ENCODE peak calls at places on chromosomes 6 and 20, in four cellular contexts. M is SK-N-SH, A is HepG2, P is GM12878. H is an unnamed sample.

GRCh38 chr20:40571625-40572024 is 117.4 kb downstream of the MAFB start:
- DNase-seq in M (no peak), A (no peak), P (no peak), H (no peak)

GRCh38 chr6:81769834-81770233 is 17.4 kb upstream of the TENT5A start:
- DNase-seq in M (no peak), A (no peak), P (no peak), H (no peak)

GRCh38 chr6:136788069-136788902 is 4.0 kb downstream of the MAP3K5 start:
- DNase-seq in M (no peak), A (no peak), P (no peak), H (no peak)

GRCh38 chr20:48638546-48638945 is 189.3 kb downstream of the PREX1 start:
- DNase-seq in M (no peak), A (no peak), P (no peak), H (no peak)

GRCh38 chr6:149846321-149846720 is 17.8 kb downstream of the LRP11 start:
- DNase-seq in M (no peak), A (no peak), P (no peak), H (peak)

GRCh38 chr6:26170181-26170580 is 83.0 kb downstream of the HFE start:
- DNase-seq in M (no peak), A (no peak), P (no peak), H (no peak)

GRCh38 chr20:22320245-22320915 is 264.0 kb downstream of the FOXA2 start:
- DNase-seq in M (no peak), A (no peak), P (no peak), H (no peak)

GRCh38 chr6:44512868-44513641 is 125.5 kb downstream of the CDC5L start:
- DNase-seq in M (no peak), A (no peak), P (no peak), H (no peak)

GRCh38 chr6:85449818-85450577 is at the start of gene NT5E:
- DNase-seq in M (peak), A (peak), P (no peak), H (peak)

GRCh38 chr6:51559059-51559458 is 528.4 kb downstream of the PKHD1 start:
- DNase-seq in M (no peak), A (peak), P (no peak), H (no peak)

GRCh38 chr20:36251426-36251825 is 15.1 kb downstream of the AAR2 start:
- DNase-seq in M (no peak), A (no peak), P (no peak), H (no peak)

GRCh38 chr6:43267619-43268347 is 24.5 kb downstream of the TTBK1 start:
- DNase-seq in M (no peak), A (peak), P (no peak), H (no peak)

GRCh38 chr6:90374201-90374600 is 77.6 kb upstream of the BACH2 start:
- DNase-seq in M (no peak), A (no peak), P (no peak), H (no peak)

DNA sequence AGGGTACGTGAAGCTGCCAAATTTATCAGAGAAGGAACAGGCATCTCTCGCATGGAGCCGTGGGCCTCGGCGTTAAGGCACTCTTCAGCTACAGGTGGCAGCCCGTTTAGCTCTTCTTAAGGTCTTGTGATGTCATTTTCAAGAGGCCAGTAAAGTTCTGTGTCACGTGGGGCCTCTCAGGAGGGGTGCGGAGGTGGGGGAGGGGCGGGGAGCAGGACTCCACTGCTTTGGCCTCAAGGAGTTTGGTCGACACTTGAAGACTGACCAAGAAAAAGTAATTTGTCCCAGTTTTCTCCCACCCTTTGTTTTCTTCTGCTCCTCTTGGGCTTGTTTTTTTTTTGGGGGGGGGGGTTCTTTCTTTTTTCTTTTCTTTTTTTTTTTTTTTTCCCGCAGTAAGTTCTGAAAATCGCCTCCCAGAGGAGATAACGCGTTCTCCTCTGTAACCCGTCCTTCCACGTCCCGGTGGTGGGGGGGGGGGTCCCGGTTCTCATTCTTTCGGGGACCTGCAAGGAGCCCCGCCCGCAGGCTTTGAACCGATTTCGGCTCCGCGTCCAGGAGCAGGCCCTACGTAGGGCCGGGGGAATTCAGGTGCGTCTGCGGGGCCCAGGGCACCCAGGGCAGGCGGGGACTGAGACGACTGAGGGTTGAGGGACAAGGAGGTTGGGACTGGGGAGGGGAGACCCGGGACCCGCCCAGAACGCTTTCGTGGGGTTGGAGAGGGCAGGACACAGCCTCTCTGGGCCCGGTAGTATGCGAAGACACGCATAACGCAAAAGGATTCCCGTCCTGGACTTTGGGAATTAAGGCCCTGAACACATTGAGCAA is 26.0 kb downstream of the GPX6 start:
- DNase-seq in M (peak), A (peak), P (peak), H (peak)
- TF ChIP-seq PBX3 in M (no peak), A (no peak), P (no peak), H (no peak)

DNA sequence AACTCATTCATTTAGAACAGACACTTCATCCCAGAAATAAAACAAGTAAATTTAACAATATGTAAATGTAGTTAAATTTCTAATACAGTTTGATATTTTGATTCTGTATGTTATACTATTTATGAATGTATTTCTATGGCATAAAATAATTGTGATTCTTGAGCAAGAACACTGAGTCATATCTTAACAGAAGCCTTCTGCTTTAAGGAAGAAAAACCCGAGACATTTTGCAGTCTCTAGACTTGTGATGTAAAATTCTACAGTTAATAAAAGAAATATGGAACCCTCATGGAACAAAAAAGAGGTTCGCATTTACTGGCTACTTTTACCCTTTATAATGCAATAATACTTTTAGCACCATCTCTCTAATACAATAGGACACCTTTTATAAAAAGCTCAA is 47.9 kb upstream of the SCML4 start:
- DNase-seq in M (no peak), A (no peak), P (no peak), H (no peak)
- TF ChIP-seq PBX3 in M (no peak), A (no peak), P (no peak), H (no peak)

GRCh38 chr6:6891074-6891754 is 216.5 kb upstream of the RREB1 start:
- DNase-seq in M (no peak), A (no peak), P (no peak), H (no peak)
- TF ChIP-seq PBX3 in M (no peak), A (no peak), P (no peak), H (no peak)

DNA sequence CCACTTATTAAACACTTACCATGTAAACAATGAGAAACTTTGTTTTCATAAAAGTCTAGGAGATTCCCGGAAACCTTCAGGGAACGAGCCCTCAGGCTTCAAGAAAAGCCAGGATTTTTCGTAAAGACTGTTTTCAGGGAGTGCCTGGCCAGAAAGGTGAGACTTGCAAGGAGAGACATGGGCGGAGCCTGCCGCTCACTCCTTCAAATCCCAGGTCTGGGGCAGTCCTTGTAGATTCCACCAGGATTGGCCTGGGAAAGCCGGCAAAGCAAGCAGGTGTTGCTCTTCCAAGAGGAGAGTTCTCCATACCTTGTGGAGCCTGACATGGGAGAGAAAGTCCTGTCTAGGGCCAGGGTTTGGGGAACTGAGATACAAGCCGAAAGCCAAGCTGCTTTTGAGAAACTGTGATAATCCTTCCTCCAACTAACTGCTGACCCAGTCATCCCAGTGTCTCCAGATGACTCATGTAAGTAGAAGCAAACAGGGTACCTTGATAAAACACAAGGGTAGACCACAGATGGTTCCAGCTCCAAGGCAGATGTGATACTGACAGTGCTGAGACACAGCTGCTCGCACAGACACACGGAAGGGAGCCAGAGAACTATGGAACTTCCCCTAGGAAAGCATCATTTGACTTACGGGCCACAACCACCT is 69.4 kb upstream of the NAA20 start:
- DNase-seq in M (no peak), A (no peak), P (peak), H (no peak)
- TF ChIP-seq PBX3 in M (no peak), A (no peak), P (no peak), H (no peak)

H was measured in A549.